ENCODE peak calls at places on chromosomes 13 and 19, in nine cellular contexts. P, A, M, W, Q, U, D, J and I are unnamed samples.

GRCh38 chr19:5993516-5994406 is 15.8 kb upstream of the RANBP3 start:
- DNase-seq in Q (no peak), A (no peak), D (no peak), M (no peak), J (no peak), W (peak; percentile 78), P (peak; percentile 55), U (no peak), I (no peak)

GRCh38 chr19:49890349-49891311 is 6.1 kb downstream of the IL4I1 start:
- DNase-seq in A (no peak), Q (peak; percentile 58), D (peak; percentile 80), U (peak; percentile 46), M (no peak), J (no peak), P (no peak), W (no peak), I (peak; percentile 85)

GRCh38 chr13:99908129-99908805 is 63.3 kb downstream of the ZIC5 start:
- DNase-seq in W (no peak), J (no peak), A (no peak), U (no peak), M (peak; percentile 26), D (no peak), Q (no peak), P (no peak), I (no peak)

GRCh38 chr13:100879255-100879654 is 204.7 kb upstream of the TMTC4 start:
- DNase-seq in W (no peak), P (no peak), D (no peak), Q (no peak), M (no peak), U (no peak), A (no peak), J (no peak), I (no peak)

GRCh38 chr13:93364166-93364565 is 137.6 kb downstream of the GPC6 start:
- DNase-seq in J (no peak), Q (no peak), U (no peak), W (no peak), P (no peak), A (no peak), M (peak; percentile 19), D (no peak), I (no peak)

GRCh38 chr19:57466489-57466888 is 9.5 kb upstream of the VN1R1 start:
- DNase-seq in U (no peak), D (no peak), J (no peak), W (no peak), Q (no peak), P (peak; percentile 60), A (no peak), M (no peak), I (no peak)

GRCh38 chr13:24045456-24045996 is 115.0 kb upstream of the SPATA13 start:
- DNase-seq in U (no peak), Q (no peak), D (no peak), A (no peak), W (no peak), P (no peak), M (no peak), J (no peak), I (no peak)

GRCh38 chr19:34330116-34330515 is 34.9 kb upstream of the GPI start:
- DNase-seq in A (no peak), Q (no peak), W (no peak), M (no peak), J (no peak), U (no peak), P (no peak), D (no peak), I (no peak)

GRCh38 chr13:113647351-113648217 is 10.4 kb downstream of the ATP4B start:
- DNase-seq in J (no peak), A (no peak), Q (peak; percentile 51), P (peak; percentile 89), W (peak; percentile 96), D (no peak), M (peak; percentile 24), U (no peak), I (no peak)

GRCh38 chr13:24135674-24136300 is 24.7 kb upstream of the SPATA13 start:
- DNase-seq in J (no peak), P (no peak), M (peak; percentile 74), D (no peak), W (no peak), U (no peak), Q (no peak), A (no peak), I (no peak)

GRCh38 chr13:50521191-50521590 is 322.3 kb downstream of the DLEU7 start:
- DNase-seq in W (no peak), U (no peak), P (no peak), J (no peak), Q (no peak), A (no peak), D (no peak), M (peak; percentile 0), I (no peak)

GRCh38 chr19:19355606-19356139 is 35.0 kb downstream of the MAU2 start:
- DNase-seq in D (no peak), P (no peak), J (no peak), U (no peak), W (no peak), M (no peak), A (no peak), Q (no peak), I (no peak)

GRCh38 chr13:44667950-44668349 is 91.8 kb upstream of the TSC22D1 start:
- DNase-seq in A (no peak), J (peak; percentile 75), W (no peak), D (no peak), P (no peak), Q (no peak), M (peak; percentile 54), U (no peak), I (no peak)

GRCh38 chr13:19601749-19602725 is 31.4 kb upstream of the MPHOSPH8 start:
- DNase-seq in U (peak; percentile 42), D (peak; percentile 82), A (peak; percentile 59), J (no peak), Q (peak; percentile 66), W (peak; percentile 74), P (peak; percentile 38), M (peak; percentile 40), I (peak; percentile 68)
- TF ChIP-seq CTCF in U (peak; percentile 44), D (peak; percentile 9), A (no peak), J (peak; percentile 29), Q (no peak), W (no peak), P (peak; percentile 55), M (peak; percentile 8), I (no peak)

GRCh38 chr19:55112781-55113569 is 4.5 kb downstream of the PPP1R12C start:
- DNase-seq in M (no peak), A (no peak), D (peak; percentile 76), W (peak; percentile 81), P (no peak), J (no peak), Q (peak; percentile 36), U (no peak), I (no peak)
- TF ChIP-seq CTCF in M (no peak), A (no peak), D (peak; percentile 37), W (no peak), P (peak; percentile 23), J (no peak), Q (no peak), U (no peak), I (no peak)

GRCh38 chr13:73062368-73062767 is 3.6 kb downstream of the KLF5 start:
- DNase-seq in Q (no peak), A (no peak), M (no peak), W (no peak), D (no peak), U (no peak), P (no peak), J (no peak), I (no peak)

GRCh38 chr13:73059460-73060250 is 850 bp downstream of the KLF5 start:
- DNase-seq in D (peak; percentile 80), P (peak; percentile 51), M (peak; percentile 58), J (no peak), A (peak; percentile 57), U (peak; percentile 31), W (peak; percentile 93), Q (peak; percentile 81), I (peak; percentile 69)

GRCh38 chr13:73060251-73061160 is 1.7 kb downstream of the KLF5 start:
- DNase-seq in P (no peak), M (peak; percentile 71), Q (peak; percentile 55), A (no peak), J (peak; percentile 17), W (no peak), U (no peak), D (no peak), I (peak; percentile 12)

GRCh38 chr13:73063166-73063565 is 4.4 kb downstream of the KLF5 start:
- DNase-seq in M (no peak), A (no peak), D (no peak), Q (no peak), J (no peak), W (no peak), U (no peak), P (no peak), I (no peak)

GRCh38 chr13:73061478-73062275 is 2.9 kb downstream of the KLF5 start:
- DNase-seq in M (no peak), J (no peak), A (no peak), D (peak; percentile 22), W (no peak), U (no peak), P (no peak), Q (peak; percentile 49), I (no peak)
- TF ChIP-seq CTCF in M (no peak), J (no peak), A (no peak), D (no peak), W (no peak), U (no peak), P (no peak), Q (no peak), I (no peak)

GRCh38 chr19:844300-844971 is 3.6 kb downstream of the PRTN3 start:
- DNase-seq in M (no peak), J (no peak), D (no peak), W (no peak), A (no peak), U (no peak), Q (no peak), P (no peak), I (no peak)

GRCh38 chr19:845707-846481 is 5.1 kb downstream of the PRTN3 start:
- DNase-seq in M (no peak), W (no peak), U (no peak), A (no peak), Q (no peak), J (no peak), P (no peak), D (no peak), I (no peak)

GRCh38 chr19:840519-841206 is at the start of gene PRTN3:
- DNase-seq in U (no peak), W (no peak), Q (no peak), M (no peak), P (no peak), J (no peak), A (no peak), D (no peak), I (no peak)

GRCh38 chr19:843836-844299 is 3.1 kb downstream of the PRTN3 start:
- DNase-seq in J (no peak), Q (no peak), M (no peak), P (no peak), D (no peak), A (no peak), U (no peak), W (no peak), I (no peak)

DNA sequence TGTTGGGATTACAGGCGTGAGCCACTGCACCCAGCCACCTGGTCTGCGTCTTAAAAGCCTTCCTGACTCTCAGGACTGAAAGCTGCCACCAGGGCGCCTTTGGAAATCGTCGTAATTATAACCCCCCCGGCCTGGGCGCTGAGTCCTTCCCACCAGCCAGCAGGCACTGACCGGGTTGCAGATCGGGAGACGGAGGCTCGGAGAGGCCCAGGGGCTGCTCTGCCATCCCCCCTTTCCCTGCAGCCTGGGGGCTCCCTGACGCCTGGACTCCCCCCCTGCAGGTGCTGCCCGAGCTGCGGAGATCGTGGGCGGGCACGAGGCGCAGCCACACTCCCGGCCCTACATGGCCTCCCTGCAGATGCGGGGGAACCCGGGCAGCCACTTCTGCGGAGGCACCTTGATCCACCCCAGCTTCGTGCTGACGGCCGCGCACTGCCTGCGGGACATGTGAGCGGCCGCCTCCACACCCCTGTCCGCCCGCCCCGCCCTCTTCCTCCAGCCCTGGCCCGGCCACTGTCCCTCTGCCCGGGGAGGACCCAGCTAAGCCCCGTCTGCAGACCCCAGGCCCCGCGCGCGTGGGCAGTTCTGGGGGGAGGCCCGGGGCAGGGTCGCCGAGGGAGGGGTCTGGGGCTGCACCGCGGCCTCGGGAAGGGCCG is 2.5 kb downstream of the PRTN3 start:
- DNase-seq in U (no peak), J (no peak), M (no peak), A (peak; percentile 37), D (peak; percentile 79), P (no peak), Q (peak; percentile 61), W (no peak), I (peak; percentile 76)
- TF ChIP-seq CTCF in U (peak; percentile 40), J (no peak), M (no peak), A (no peak), D (no peak), P (no peak), Q (no peak), W (no peak), I (no peak)